ENCODE peak calls at places on chromosomes 1 and 21, in seven cellular contexts. One of them, this sample, is unnamed.

GRCh38 chr1:202968895-202969295 is 1.8 kb upstream of the CYB5R1 start:
- DNase-seq in Karpas-422: peak; percentile 92
- DNase-seq in psoas muscle: no peak
- DNase-seq in cardiac muscle cell: peak; percentile 69
- DNase-seq in CD4-positive, alpha-beta memory T cell: peak; percentile 49
- DNase-seq in naive thymus-derived CD4-positive, alpha-beta T cell: no peak
- DNase-seq in heart right ventricle: no peak
- DNase-seq in this sample: peak; percentile 89

GRCh38 chr1:234931404-234931973 is 197.1 kb downstream of the TOMM20 start:
- DNase-seq in Karpas-422: no peak
- DNase-seq in psoas muscle: no peak
- DNase-seq in cardiac muscle cell: no peak
- DNase-seq in CD4-positive, alpha-beta memory T cell: no peak
- DNase-seq in naive thymus-derived CD4-positive, alpha-beta T cell: no peak
- DNase-seq in heart right ventricle: no peak
- DNase-seq in this sample: no peak

GRCh38 chr1:9449106-9449627 is 90.1 kb upstream of the SLC25A33 start:
- DNase-seq in Karpas-422: no peak
- DNase-seq in psoas muscle: peak; percentile 77
- DNase-seq in cardiac muscle cell: no peak
- DNase-seq in CD4-positive, alpha-beta memory T cell: no peak
- DNase-seq in naive thymus-derived CD4-positive, alpha-beta T cell: no peak
- DNase-seq in heart right ventricle: no peak
- DNase-seq in this sample: no peak

GRCh38 chr1:155175927-155176371 is 2.3 kb downstream of the TRIM46 start:
- DNase-seq in Karpas-422: peak; percentile 80
- DNase-seq in psoas muscle: no peak
- DNase-seq in cardiac muscle cell: no peak
- DNase-seq in CD4-positive, alpha-beta memory T cell: no peak
- DNase-seq in naive thymus-derived CD4-positive, alpha-beta T cell: no peak
- DNase-seq in heart right ventricle: no peak
- DNase-seq in this sample: no peak

GRCh38 chr1:87074001-87074795 is 159.8 kb downstream of the HS2ST1 start:
- DNase-seq in Karpas-422: no peak
- DNase-seq in psoas muscle: no peak
- DNase-seq in cardiac muscle cell: no peak
- DNase-seq in CD4-positive, alpha-beta memory T cell: no peak
- DNase-seq in naive thymus-derived CD4-positive, alpha-beta T cell: no peak
- DNase-seq in heart right ventricle: no peak
- DNase-seq in this sample: no peak

GRCh38 chr1:182626527-182626926 is 22.3 kb upstream of the RGS16 start:
- DNase-seq in Karpas-422: no peak
- DNase-seq in psoas muscle: no peak
- DNase-seq in cardiac muscle cell: no peak
- DNase-seq in CD4-positive, alpha-beta memory T cell: no peak
- DNase-seq in naive thymus-derived CD4-positive, alpha-beta T cell: no peak
- DNase-seq in heart right ventricle: no peak
- DNase-seq in this sample: no peak

GRCh38 chr1:24872446-24872845 is 57.6 kb downstream of the RUNX3 start:
- DNase-seq in Karpas-422: no peak
- DNase-seq in psoas muscle: no peak
- DNase-seq in cardiac muscle cell: no peak
- DNase-seq in CD4-positive, alpha-beta memory T cell: no peak
- DNase-seq in naive thymus-derived CD4-positive, alpha-beta T cell: no peak
- DNase-seq in heart right ventricle: no peak
- DNase-seq in this sample: no peak

GRCh38 chr21:34950980-34951379 is 98.1 kb downstream of the RUNX1 start:
- DNase-seq in Karpas-422: no peak
- DNase-seq in psoas muscle: no peak
- DNase-seq in cardiac muscle cell: no peak
- DNase-seq in CD4-positive, alpha-beta memory T cell: no peak
- DNase-seq in naive thymus-derived CD4-positive, alpha-beta T cell: no peak
- DNase-seq in heart right ventricle: no peak
- DNase-seq in this sample: no peak

GRCh38 chr21:30194701-30195299 is 21.1 kb downstream of the CLDN8 start:
- DNase-seq in Karpas-422: peak; percentile 80
- DNase-seq in psoas muscle: no peak
- DNase-seq in cardiac muscle cell: peak; percentile 64
- DNase-seq in CD4-positive, alpha-beta memory T cell: no peak
- DNase-seq in naive thymus-derived CD4-positive, alpha-beta T cell: no peak
- DNase-seq in heart right ventricle: no peak
- DNase-seq in this sample: peak; percentile 81

GRCh38 chr1:7862211-7863060 is 9.6 kb upstream of the UTS2 start:
- DNase-seq in Karpas-422: no peak
- DNase-seq in psoas muscle: no peak
- DNase-seq in cardiac muscle cell: no peak
- DNase-seq in CD4-positive, alpha-beta memory T cell: no peak
- DNase-seq in naive thymus-derived CD4-positive, alpha-beta T cell: no peak
- DNase-seq in heart right ventricle: no peak
- DNase-seq in this sample: no peak

GRCh38 chr1:210695041-210695440 is 366.3 kb downstream of the HHAT start:
- DNase-seq in Karpas-422: no peak
- DNase-seq in psoas muscle: no peak
- DNase-seq in cardiac muscle cell: no peak
- DNase-seq in CD4-positive, alpha-beta memory T cell: no peak
- DNase-seq in naive thymus-derived CD4-positive, alpha-beta T cell: no peak
- DNase-seq in heart right ventricle: no peak
- DNase-seq in this sample: no peak

GRCh38 chr1:219752645-219753044 is 139.7 kb upstream of the ZC3H11B start:
- DNase-seq in Karpas-422: no peak
- DNase-seq in psoas muscle: no peak
- DNase-seq in cardiac muscle cell: no peak
- DNase-seq in CD4-positive, alpha-beta memory T cell: no peak
- DNase-seq in naive thymus-derived CD4-positive, alpha-beta T cell: no peak
- DNase-seq in heart right ventricle: no peak
- DNase-seq in this sample: no peak

GRCh38 chr1:179441456-179441855 is 75.7 kb downstream of the AXDND1 start:
- DNase-seq in Karpas-422: no peak
- DNase-seq in psoas muscle: no peak
- DNase-seq in cardiac muscle cell: peak; percentile 0
- DNase-seq in CD4-positive, alpha-beta memory T cell: no peak
- DNase-seq in naive thymus-derived CD4-positive, alpha-beta T cell: no peak
- DNase-seq in heart right ventricle: no peak
- DNase-seq in this sample: no peak

GRCh38 chr1:239987103-239987745 is 104.5 kb upstream of the FMN2 start:
- DNase-seq in Karpas-422: peak; percentile 78
- DNase-seq in psoas muscle: no peak
- DNase-seq in cardiac muscle cell: peak; percentile 62
- DNase-seq in CD4-positive, alpha-beta memory T cell: no peak
- DNase-seq in naive thymus-derived CD4-positive, alpha-beta T cell: no peak
- DNase-seq in heart right ventricle: no peak
- DNase-seq in this sample: peak; percentile 74

GRCh38 chr1:201528631-201529260 is 10.2 kb upstream of the NAV1 start:
- DNase-seq in Karpas-422: peak; percentile 39
- DNase-seq in psoas muscle: no peak
- DNase-seq in cardiac muscle cell: no peak
- DNase-seq in CD4-positive, alpha-beta memory T cell: no peak
- DNase-seq in naive thymus-derived CD4-positive, alpha-beta T cell: no peak
- DNase-seq in heart right ventricle: no peak
- DNase-seq in this sample: no peak

GRCh38 chr1:9149151-9149550 is 20.2 kb upstream of the GPR157 start:
- DNase-seq in Karpas-422: no peak
- DNase-seq in psoas muscle: no peak
- DNase-seq in cardiac muscle cell: no peak
- DNase-seq in CD4-positive, alpha-beta memory T cell: no peak
- DNase-seq in naive thymus-derived CD4-positive, alpha-beta T cell: no peak
- DNase-seq in heart right ventricle: no peak
- DNase-seq in this sample: no peak

GRCh38 chr1:212690816-212691403 is 8.7 kb downstream of the BATF3 start:
- DNase-seq in Karpas-422: no peak
- DNase-seq in psoas muscle: no peak
- DNase-seq in cardiac muscle cell: no peak
- DNase-seq in CD4-positive, alpha-beta memory T cell: no peak
- DNase-seq in naive thymus-derived CD4-positive, alpha-beta T cell: no peak
- DNase-seq in heart right ventricle: no peak
- DNase-seq in this sample: no peak
- H3K27ac ChIP-seq in Karpas-422: no peak overlapping the region
- H3K27ac ChIP-seq in psoas muscle: no peak overlapping the region
- H3K27ac ChIP-seq in cardiac muscle cell: no peak overlapping the region
- H3K27ac ChIP-seq in CD4-positive, alpha-beta memory T cell: no peak overlapping the region
- H3K27ac ChIP-seq in naive thymus-derived CD4-positive, alpha-beta T cell: no peak overlapping the region
- H3K27ac ChIP-seq in heart right ventricle: no peak overlapping the region
- H3K27ac ChIP-seq in this sample: no peak overlapping the region

DNA sequence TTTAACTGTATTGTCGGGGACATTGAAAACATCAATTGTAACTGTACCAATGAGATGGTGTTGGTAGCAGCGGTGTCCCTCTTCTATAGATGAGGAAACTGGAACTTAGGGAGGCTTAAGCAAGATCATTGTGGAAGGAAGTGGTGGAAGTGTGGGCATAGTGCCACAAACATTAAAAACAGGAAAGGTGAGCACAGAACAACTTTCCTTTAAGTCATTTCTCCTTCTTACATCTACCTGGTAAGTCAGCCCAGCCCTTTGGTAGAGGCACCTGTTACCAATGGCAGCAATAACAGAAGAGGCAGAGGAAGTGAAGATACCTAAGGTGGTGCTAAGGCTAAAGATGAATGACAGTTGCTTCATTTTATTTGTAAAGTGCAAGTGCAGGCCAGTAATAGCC is 12.0 kb upstream of the CTSS start:
- DNase-seq in Karpas-422: peak; percentile 39
- DNase-seq in psoas muscle: no peak
- DNase-seq in cardiac muscle cell: no peak
- DNase-seq in CD4-positive, alpha-beta memory T cell: no peak
- DNase-seq in naive thymus-derived CD4-positive, alpha-beta T cell: no peak
- DNase-seq in heart right ventricle: no peak
- DNase-seq in this sample: no peak
- H3K4me1 ChIP-seq in Karpas-422: no peaks in the 10 kb centered on the region
- H3K4me1 ChIP-seq in psoas muscle: no peaks in the 10 kb centered on the region
- H3K4me1 ChIP-seq in cardiac muscle cell: no peaks in the 10 kb centered on the region
- H3K4me1 ChIP-seq in CD4-positive, alpha-beta memory T cell: peaks cover 6% of the 10 kb centered on the region
- H3K4me1 ChIP-seq in naive thymus-derived CD4-positive, alpha-beta T cell: no peaks in the 10 kb centered on the region
- H3K4me1 ChIP-seq in heart right ventricle: no peaks in the 10 kb centered on the region
- H3K4me1 ChIP-seq in this sample: no peaks in the 10 kb centered on the region

DNA sequence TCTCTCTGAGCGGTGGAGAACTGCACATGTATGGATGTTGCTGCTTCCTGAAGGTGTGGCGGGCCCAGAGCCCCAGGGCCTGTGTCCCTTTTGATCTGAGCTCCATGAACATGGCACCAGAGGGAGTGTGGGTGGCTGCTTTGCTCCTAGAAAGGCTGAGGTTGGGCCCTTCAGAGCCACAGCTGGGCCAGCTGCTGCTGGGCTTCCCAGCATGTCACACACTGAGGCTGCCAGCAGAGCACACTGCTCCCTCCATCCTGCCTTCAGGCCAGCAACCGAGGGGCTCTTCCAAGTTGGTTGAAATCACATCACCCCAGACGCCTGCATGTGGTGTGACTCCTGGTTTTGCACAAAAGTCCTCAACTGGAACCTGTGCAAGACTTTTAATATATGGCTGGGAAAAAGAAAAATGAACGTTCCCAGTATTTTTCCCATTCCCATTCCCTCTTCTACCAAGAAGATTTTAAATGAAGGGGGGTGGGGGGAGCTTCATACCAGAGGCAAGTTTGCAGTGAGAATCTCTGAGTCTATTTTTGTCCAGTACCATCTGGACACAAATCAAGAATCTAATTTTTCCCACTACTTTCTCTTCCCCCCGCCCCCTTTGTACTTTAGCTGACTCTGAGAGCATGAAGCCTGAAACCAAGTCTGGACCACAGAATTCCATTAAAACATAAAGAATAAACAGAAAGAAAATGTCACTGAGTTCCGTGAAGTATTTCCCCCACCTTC is 26.2 kb upstream of the NGF start:
- DNase-seq in Karpas-422: no peak
- DNase-seq in psoas muscle: peak; percentile 58
- DNase-seq in cardiac muscle cell: no peak
- DNase-seq in CD4-positive, alpha-beta memory T cell: no peak
- DNase-seq in naive thymus-derived CD4-positive, alpha-beta T cell: no peak
- DNase-seq in heart right ventricle: peak; percentile 33
- DNase-seq in this sample: no peak
- H3K27ac ChIP-seq in Karpas-422: no peak overlapping the region
- H3K27ac ChIP-seq in psoas muscle: peak overlapping the region; percentile 16
- H3K27ac ChIP-seq in cardiac muscle cell: no peak overlapping the region
- H3K27ac ChIP-seq in CD4-positive, alpha-beta memory T cell: no peak overlapping the region
- H3K27ac ChIP-seq in naive thymus-derived CD4-positive, alpha-beta T cell: no peak overlapping the region
- H3K27ac ChIP-seq in heart right ventricle: peak overlapping the region; percentile 70
- H3K27ac ChIP-seq in this sample: no peak overlapping the region

GRCh38 chr1:89350298-89350697 is 13.6 kb upstream of the GBP6 start:
- DNase-seq in Karpas-422: no peak
- DNase-seq in psoas muscle: no peak
- DNase-seq in cardiac muscle cell: no peak
- DNase-seq in CD4-positive, alpha-beta memory T cell: no peak
- DNase-seq in naive thymus-derived CD4-positive, alpha-beta T cell: no peak
- DNase-seq in heart right ventricle: no peak
- DNase-seq in this sample: no peak

GRCh38 chr1:89352421-89352820 is 11.4 kb upstream of the GBP6 start:
- DNase-seq in Karpas-422: no peak
- DNase-seq in psoas muscle: no peak
- DNase-seq in cardiac muscle cell: no peak
- DNase-seq in CD4-positive, alpha-beta memory T cell: no peak
- DNase-seq in naive thymus-derived CD4-positive, alpha-beta T cell: no peak
- DNase-seq in heart right ventricle: no peak
- DNase-seq in this sample: no peak

GRCh38 chr1:89351622-89352311 is 12.1 kb upstream of the GBP6 start:
- DNase-seq in Karpas-422: no peak
- DNase-seq in psoas muscle: no peak
- DNase-seq in cardiac muscle cell: no peak
- DNase-seq in CD4-positive, alpha-beta memory T cell: no peak
- DNase-seq in naive thymus-derived CD4-positive, alpha-beta T cell: no peak
- DNase-seq in heart right ventricle: no peak
- DNase-seq in this sample: no peak

DNA sequence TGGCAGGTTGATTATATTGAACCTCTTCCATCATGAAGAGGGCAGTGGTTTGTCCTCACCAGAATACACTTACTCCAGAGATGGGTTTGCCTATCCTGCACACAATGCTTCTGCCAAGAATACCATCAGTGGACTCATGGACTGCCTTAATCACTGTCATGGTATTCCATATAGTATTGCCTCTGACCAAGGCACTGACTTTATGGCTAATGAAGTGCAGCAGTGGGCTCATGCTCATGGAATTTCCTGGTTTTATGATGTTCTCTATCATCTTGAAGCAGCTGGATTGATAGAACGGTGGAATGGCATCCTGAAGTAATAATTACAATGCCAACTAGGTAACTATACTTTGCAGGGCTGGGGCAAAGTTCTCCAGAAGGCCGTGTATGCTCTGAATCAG is 16.6 kb upstream of the GBP6 start:
- DNase-seq in Karpas-422: no peak
- DNase-seq in psoas muscle: no peak
- DNase-seq in cardiac muscle cell: no peak
- DNase-seq in CD4-positive, alpha-beta memory T cell: no peak
- DNase-seq in naive thymus-derived CD4-positive, alpha-beta T cell: no peak
- DNase-seq in heart right ventricle: no peak
- DNase-seq in this sample: no peak
- H3K4me1 ChIP-seq in Karpas-422: no peaks in the 10 kb centered on the region
- H3K4me1 ChIP-seq in psoas muscle: no peaks in the 10 kb centered on the region
- H3K4me1 ChIP-seq in cardiac muscle cell: no peaks in the 10 kb centered on the region
- H3K4me1 ChIP-seq in CD4-positive, alpha-beta memory T cell: no peaks in the 10 kb centered on the region
- H3K4me1 ChIP-seq in naive thymus-derived CD4-positive, alpha-beta T cell: no peaks in the 10 kb centered on the region
- H3K4me1 ChIP-seq in heart right ventricle: no peaks in the 10 kb centered on the region
- H3K4me1 ChIP-seq in this sample: no peaks in the 10 kb centered on the region

GRCh38 chr1:15214507-15214906 is 32.5 kb upstream of the FHAD1 start:
- DNase-seq in Karpas-422: no peak
- DNase-seq in psoas muscle: peak; percentile 39
- DNase-seq in cardiac muscle cell: peak; percentile 62
- DNase-seq in CD4-positive, alpha-beta memory T cell: no peak
- DNase-seq in naive thymus-derived CD4-positive, alpha-beta T cell: no peak
- DNase-seq in heart right ventricle: peak; percentile 32
- DNase-seq in this sample: no peak
- H3K27ac ChIP-seq in Karpas-422: no peak overlapping the region
- H3K27ac ChIP-seq in psoas muscle: peak overlapping the region; percentile 16
- H3K27ac ChIP-seq in cardiac muscle cell: peak overlapping the region; percentile 80
- H3K27ac ChIP-seq in CD4-positive, alpha-beta memory T cell: no peak overlapping the region
- H3K27ac ChIP-seq in naive thymus-derived CD4-positive, alpha-beta T cell: no peak overlapping the region
- H3K27ac ChIP-seq in heart right ventricle: peak overlapping the region; percentile 3
- H3K27ac ChIP-seq in this sample: no peak overlapping the region